ENCODE peak calls at places on chromosomes 13 and 19, in eight cellular contexts. C is lower leg skin; Y is AG04450; H is CD4-positive, alpha-beta T cell; A is endodermal cell; Z is omental fat pad; G is choroid plexus epithelial cell; P is cardiac fibroblast. T is an unnamed sample.
A peak's percentile ranks its signal among the peaks of the same experiment; 100 is the strongest.

GRCh38 chr13:76809369-76809768 is 76.8 kb downstream of the KCTD12 start:
- DNase-seq in A (no peak), H (no peak), C (no peak), G (no peak), Y (no peak), Z (no peak), P (peak; percentile 30), T (no peak)

GRCh38 chr19:18735752-18736151 is 52.3 kb downstream of the CRTC1 start:
- DNase-seq in Y (no peak), H (no peak), A (peak; percentile 44), C (no peak), P (no peak), G (no peak), Z (no peak), T (no peak)

GRCh38 chr19:5308471-5309437 is 31.9 kb downstream of the PTPRS start:
- DNase-seq in P (peak; percentile 79), C (peak; percentile 90), Z (peak; percentile 41), Y (peak; percentile 86), A (no peak), H (no peak), G (peak; percentile 95), T (peak; percentile 96)

GRCh38 chr19:1470864-1471513 is 8.0 kb downstream of the C19orf25 start:
- DNase-seq in P (no peak), H (no peak), Y (no peak), A (peak; percentile 90), C (no peak), Z (no peak), G (no peak), T (peak; percentile 35)

GRCh38 chr19:58559275-58560006 is 1.0 kb upstream of the UBE2M start:
- DNase-seq in G (peak; percentile 94), C (peak; percentile 97), A (peak; percentile 97), P (peak; percentile 93), H (no peak), Y (peak; percentile 77), Z (peak; percentile 51), T (peak; percentile 95)

GRCh38 chr13:25301347-25302113 is at the start of gene NUP58:
- DNase-seq in Z (peak; percentile 70), P (peak; percentile 96), Y (peak; percentile 87), G (peak; percentile 97), A (peak; percentile 94), C (peak; percentile 99), H (peak; percentile 88), T (peak; percentile 95)

GRCh38 chr19:15790096-15790495 is 2.6 kb downstream of the OR10H5 start:
- DNase-seq in C (no peak), Y (no peak), A (no peak), G (no peak), P (no peak), Z (no peak), H (no peak), T (no peak)

GRCh38 chr19:31783592-31783991 is 434.4 kb upstream of the TSHZ3 start:
- DNase-seq in Z (no peak), A (no peak), Y (no peak), C (no peak), G (no peak), P (no peak), H (no peak), T (no peak)

GRCh38 chr13:94228781-94229180 is 250.7 kb downstream of the DCT start:
- DNase-seq in Z (no peak), H (no peak), P (peak; percentile 39), G (no peak), C (no peak), A (no peak), Y (no peak), T (no peak)

GRCh38 chr13:113660066-113660465 is 2.1 kb upstream of the ATP4B start:
- DNase-seq in H (no peak), G (no peak), Y (no peak), C (no peak), P (no peak), Z (no peak), A (no peak), T (no peak)

GRCh38 chr19:10677796-10678195 is 23.4 kb upstream of the QTRT1 start:
- DNase-seq in Z (no peak), P (no peak), G (no peak), C (no peak), H (no peak), Y (no peak), A (no peak), T (no peak)

GRCh38 chr19:18171605-18172327 is 1.8 kb upstream of the IFI30 start:
- DNase-seq in Z (no peak), A (no peak), G (no peak), Y (no peak), P (no peak), C (no peak), H (no peak), T (no peak)

GRCh38 chr19:38277969-38278680 is 13.8 kb downstream of the SPINT2 start:
- DNase-seq in P (peak; percentile 72), H (no peak), G (no peak), Y (no peak), Z (no peak), A (no peak), C (no peak), T (no peak)

GRCh38 chr13:32861304-32861703 is 154.9 kb upstream of the KL start:
- DNase-seq in H (no peak), C (no peak), Y (no peak), G (no peak), A (no peak), Z (no peak), P (no peak), T (no peak)

GRCh38 chr19:12648088-12648487 is 18.5 kb downstream of the MAN2B1 start:
- DNase-seq in Y (no peak), C (no peak), H (no peak), A (peak; percentile 71), G (no peak), Z (no peak), P (no peak), T (no peak)

GRCh38 chr13:113630804-113631203 is 27.2 kb downstream of the ATP4B start:
- DNase-seq in H (no peak), C (no peak), A (no peak), Y (no peak), G (no peak), P (no peak), Z (no peak), T (no peak)

GRCh38 chr19:10431943-10432735 is 11.8 kb downstream of the PDE4A start:
- DNase-seq in H (peak; percentile 55), P (peak; percentile 34), A (peak; percentile 85), C (peak; percentile 94), Z (no peak), Y (no peak), G (no peak), T (no peak)

GRCh38 chr13:19607523-19608078 is 25.9 kb upstream of the MPHOSPH8 start:
- DNase-seq in Z (no peak), Y (no peak), G (no peak), P (no peak), A (no peak), C (peak; percentile 32), H (no peak), T (no peak)

GRCh38 chr19:4375620-4376228 is 24.6 kb downstream of the SH3GL1 start:
- DNase-seq in Y (no peak), Z (no peak), A (peak; percentile 79), P (peak; percentile 77), C (peak; percentile 89), H (no peak), G (peak; percentile 67), T (peak; percentile 70)

GRCh38 chr13:88857256-88857655 is 1186.1 kb downstream of the SLITRK5 start:
- DNase-seq in P (no peak), Z (no peak), A (no peak), C (no peak), Y (no peak), H (no peak), G (peak; percentile 1), T (peak; percentile 61)

GRCh38 chr19:54455786-54456422 is 6.9 kb downstream of the LENG8 start:
- DNase-seq in A (no peak), H (no peak), Y (no peak), Z (no peak), P (no peak), C (peak; percentile 81), G (no peak), T (no peak)

DNA sequence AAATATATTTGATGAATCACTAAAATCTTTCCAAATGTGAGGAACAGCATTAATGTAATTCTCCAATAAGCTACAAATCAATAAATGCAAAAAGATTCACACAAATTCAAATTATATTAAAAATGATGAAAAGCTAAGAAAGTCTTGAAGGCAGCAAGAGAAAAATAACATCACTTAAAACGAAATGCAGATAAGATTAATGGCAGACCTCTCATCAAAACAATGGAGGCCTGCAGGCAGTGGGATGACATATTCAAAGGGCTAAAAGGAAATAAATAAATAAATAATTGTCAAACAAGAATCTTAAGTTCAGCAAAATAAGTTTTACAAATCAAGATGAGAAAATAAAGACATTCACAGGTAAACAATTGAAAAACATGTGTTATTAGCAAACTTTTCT is 952.1 kb downstream of the SLITRK6 start:
- DNase-seq in C (no peak), G (no peak), Y (no peak), P (no peak), A (no peak), H (no peak), Z (no peak), T (no peak)
- TF ChIP-seq CTCF in C (no peak), G (no peak), Y (no peak), P (no peak), A (no peak), H (no peak), Z (no peak), T (no peak)

GRCh38 chr13:27338816-27339215 is 68.2 kb downstream of the RASL11A start:
- DNase-seq in G (no peak), P (no peak), H (no peak), Y (no peak), C (no peak), Z (no peak), A (peak; percentile 81), T (no peak)
- TF ChIP-seq CTCF in G (peak; percentile 55), P (peak; percentile 13), H (no peak), Y (peak; percentile 61), C (no peak), Z (no peak), A (peak; percentile 54), T (no peak)

GRCh38 chr19:35213678-35214632 is 14.6 kb downstream of the FAM187B start:
- DNase-seq in G (peak; percentile 88), A (peak; percentile 11), C (peak; percentile 88), P (peak; percentile 92), Z (peak; percentile 36), H (peak; percentile 58), Y (no peak), T (peak; percentile 99)

GRCh38 chr19:35214766-35215422 is 13.6 kb downstream of the FAM187B start:
- DNase-seq in C (peak; percentile 40), G (no peak), Z (no peak), H (no peak), A (no peak), Y (no peak), P (no peak), T (no peak)

GRCh38 chr19:35219008-35219407 is 9.5 kb downstream of the FAM187B start:
- DNase-seq in Z (no peak), C (no peak), H (no peak), A (no peak), Y (no peak), G (no peak), P (no peak), T (no peak)

GRCh38 chr19:35216026-35216832 is 12.3 kb downstream of the FAM187B start:
- DNase-seq in Z (no peak), A (no peak), P (peak; percentile 12), Y (no peak), C (peak; percentile 29), G (peak; percentile 18), H (no peak), T (no peak)

GRCh38 chr19:35216833-35217707 is 11.5 kb downstream of the FAM187B start:
- DNase-seq in Y (no peak), A (peak; percentile 68), H (no peak), G (no peak), Z (no peak), C (peak; percentile 79), P (no peak), T (peak; percentile 39)
- TF ChIP-seq CTCF in Y (no peak), A (peak; percentile 63), H (peak; percentile 33), G (no peak), Z (no peak), C (no peak), P (no peak), T (no peak)

GRCh38 chr13:111421216-111421615 is 100.8 kb downstream of the TEX29 start:
- DNase-seq in Z (no peak), Y (no peak), G (no peak), P (no peak), A (peak; percentile 34), C (peak; percentile 72), H (no peak), T (no peak)
- TF ChIP-seq CTCF in Z (no peak), Y (no peak), G (no peak), P (no peak), A (no peak), C (no peak), H (no peak), T (no peak)